ENCODE peak calls at places on chromosome 17, in six cellular contexts. G is AG04450, C is upper lobe of right lung, S is fibroblast of lung, I is RWPE1, E is lower lobe of right lung. W is an unnamed sample.

GRCh38 chr17:66964930-66965800 is 658 bp downstream of the CACNG4 start:
- DNase-seq in I (peak; percentile 73), E (no peak), C (no peak), S (no peak), G (no peak), W (no peak)

GRCh38 chr17:77034677-77035424 is 105.9 kb upstream of the SEC14L1 start:
- DNase-seq in S (no peak), E (no peak), G (no peak), I (no peak), C (no peak), W (no peak)

GRCh38 chr17:7512824-7513540 is 28.8 kb downstream of the POLR2A start:
- DNase-seq in C (no peak), I (no peak), E (no peak), S (no peak), G (no peak), W (no peak)

GRCh38 chr17:44829558-44830358 is at the start of gene GJC1:
- DNase-seq in S (peak; percentile 55), E (no peak), G (no peak), C (peak; percentile 69), I (peak; percentile 30), W (no peak)

GRCh38 chr17:60161598-60162330 is 12.0 kb downstream of the CA4 start:
- DNase-seq in I (no peak), C (peak; percentile 66), G (no peak), S (no peak), E (peak; percentile 62), W (no peak)

GRCh38 chr17:82929011-82929622 is 89.3 kb upstream of the ZNF750 start:
- DNase-seq in I (no peak), G (no peak), S (no peak), E (peak; percentile 37), C (peak; percentile 60), W (no peak)

GRCh38 chr17:9475259-9475658 is 100.4 kb downstream of the STX8 start:
- DNase-seq in I (no peak), S (peak; percentile 39), C (no peak), E (no peak), G (no peak), W (no peak)

GRCh38 chr17:45073414-45074070 is 12.4 kb downstream of the NMT1 start:
- DNase-seq in S (peak; percentile 76), G (peak; percentile 93), C (no peak), I (no peak), E (no peak), W (no peak)

GRCh38 chr17:29007456-29008455 is 1.9 kb upstream of the SEZ6 start:
- DNase-seq in I (peak; percentile 90), E (no peak), C (no peak), S (peak; percentile 48), G (no peak), W (no peak)

GRCh38 chr17:60685437-60685836 is 7.8 kb downstream of the BCAS3 start:
- DNase-seq in I (no peak), C (no peak), S (no peak), G (no peak), E (no peak), W (no peak)

GRCh38 chr17:27597188-27597580 is 33.8 kb upstream of the LGALS9 start:
- DNase-seq in I (no peak), E (no peak), S (no peak), G (no peak), C (no peak), W (no peak)

GRCh38 chr17:44424828-44425463 is 35.5 kb upstream of the ITGA2B start:
- DNase-seq in G (no peak), C (no peak), I (no peak), S (no peak), E (no peak), W (no peak)

DNA sequence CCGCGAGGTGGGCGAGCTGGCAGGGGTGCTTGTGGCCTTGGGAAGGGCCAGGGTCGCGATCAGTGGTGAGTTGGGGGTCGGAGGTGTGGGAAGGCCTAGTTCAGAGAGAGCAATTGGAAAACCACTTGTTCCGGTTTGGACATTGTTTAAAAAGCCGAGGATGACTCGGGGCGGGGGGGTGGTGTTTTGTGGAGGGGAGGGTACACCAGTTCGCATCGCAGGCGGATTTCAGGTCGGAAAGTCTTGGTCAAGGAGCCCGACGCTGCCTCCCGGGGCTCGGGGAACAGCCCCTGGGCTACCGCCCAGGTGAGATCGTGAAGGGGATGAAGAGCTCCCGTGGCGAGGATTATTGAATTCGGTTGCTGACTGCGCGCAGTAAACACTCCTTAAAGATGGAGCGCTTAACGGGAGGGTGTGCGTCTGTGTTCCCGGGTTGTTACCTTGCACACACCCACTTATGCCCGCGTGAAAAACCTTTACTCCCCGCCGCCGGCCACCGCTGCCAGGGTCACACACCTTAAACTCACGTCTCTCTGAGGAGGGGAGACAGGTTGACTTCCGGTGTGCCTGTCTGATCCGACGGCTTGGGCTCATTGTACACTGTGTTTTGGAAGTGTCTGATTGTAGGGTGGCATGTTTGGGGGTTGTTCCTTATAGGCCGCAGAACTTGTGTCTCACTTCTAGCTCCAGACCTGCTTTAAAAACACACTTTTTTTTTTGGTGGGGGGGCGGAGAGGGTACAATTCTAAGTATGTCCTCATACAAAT is 66.6 kb downstream of the KPNA2 start:
- DNase-seq in G (no peak), I (peak; percentile 12), S (no peak), C (no peak), E (no peak), W (peak; percentile 67)
- H3K27ac ChIP-seq in G (no peak overlapping the region), I (peak overlapping the region; percentile 78), S (peak overlapping the region; percentile 65), C (peak overlapping the region; percentile 85), E (peak overlapping the region; percentile 90), W (peak overlapping the region; percentile 90)

DNA sequence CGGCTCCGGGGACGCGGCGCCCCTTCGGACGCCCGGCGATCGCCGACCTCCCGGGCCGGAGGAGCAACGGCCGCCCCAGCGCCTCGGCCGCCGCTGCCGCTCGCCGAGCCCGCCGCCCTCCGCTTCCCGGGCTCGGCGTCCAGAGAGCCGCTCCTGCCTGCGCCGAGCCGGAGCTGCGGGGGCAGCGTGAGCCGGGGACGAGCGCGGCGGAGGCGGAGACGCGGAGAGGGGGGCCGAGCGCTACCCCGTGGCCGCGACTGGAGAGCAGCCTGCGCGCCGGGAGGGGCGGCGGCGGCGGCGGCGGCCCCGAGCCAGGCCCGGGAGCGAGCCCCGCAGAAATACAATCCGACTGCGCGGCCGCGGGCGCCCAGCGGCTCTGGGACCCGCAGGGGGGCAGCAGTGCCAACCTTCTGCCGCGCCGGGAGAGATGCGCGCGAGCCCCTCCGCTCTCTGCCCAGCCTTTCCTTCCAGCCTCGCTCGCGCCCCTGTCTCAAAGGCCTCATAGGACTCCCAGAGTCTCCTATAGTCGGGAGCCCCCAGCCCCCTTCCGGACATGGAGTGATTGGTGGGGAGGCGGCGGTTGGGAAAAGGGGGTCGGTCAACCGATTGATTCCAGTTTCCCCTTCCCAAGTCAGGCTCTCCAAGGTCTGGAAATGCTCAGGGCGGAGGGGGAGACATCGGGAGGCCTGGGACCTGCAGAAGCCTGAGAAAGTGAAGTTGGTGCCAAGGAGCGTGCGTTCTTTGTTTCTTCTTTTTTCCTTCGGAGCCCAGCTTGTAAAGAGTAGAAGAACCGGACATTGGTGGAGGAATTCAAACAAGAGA is 1.0 kb upstream of the SDK2 start:
- DNase-seq in C (peak; percentile 68), E (no peak), S (peak; percentile 59), G (no peak), I (peak; percentile 22), W (peak; percentile 53)
- TF ChIP-seq CTCF in C (peak; percentile 8), E (no peak), S (no peak), G (no peak), I (peak; percentile 58), W (peak; percentile 30)

GRCh38 chr17:41691031-41691777 is 2.5 kb downstream of the EIF1 start:
- DNase-seq in I (no peak), E (no peak), S (no peak), G (no peak), C (no peak), W (no peak)
- H3K27ac ChIP-seq in I (peak overlapping the region; percentile 66), E (no peak overlapping the region), S (peak overlapping the region; percentile 100), G (peak overlapping the region; percentile 62), C (peak overlapping the region; percentile 2), W (no peak overlapping the region)

GRCh38 chr17:48037036-48037881 is at the start of gene COPZ2:
- DNase-seq in E (peak; percentile 81), I (no peak), G (no peak), S (peak; percentile 48), C (peak; percentile 87), W (peak; percentile 82)
- TF ChIP-seq CTCF in E (peak; percentile 64), I (no peak), G (peak; percentile 57), S (peak; percentile 53), C (peak; percentile 66), W (peak; percentile 63)

GRCh38 chr17:41814195-41814594 is 1.4 kb downstream of the FKBP10 start:
- DNase-seq in G (no peak), S (peak; percentile 29), E (no peak), I (no peak), C (no peak), W (no peak)
- H3K27ac ChIP-seq in G (no peak overlapping the region), S (peak overlapping the region; percentile 77), E (no peak overlapping the region), I (peak overlapping the region; percentile 91), C (no peak overlapping the region), W (no peak overlapping the region)

GRCh38 chr17:63496663-63497400 is 20.0 kb downstream of the ACE start:
- DNase-seq in C (no peak), G (no peak), E (no peak), S (no peak), I (no peak), W (no peak)

GRCh38 chr17:63496177-63496576 is 19.3 kb downstream of the ACE start:
- DNase-seq in I (no peak), G (no peak), C (no peak), S (no peak), E (no peak), W (no peak)

GRCh38 chr17:63498621-63499195 is 21.8 kb downstream of the ACE start:
- DNase-seq in G (peak; percentile 87), C (no peak), S (peak; percentile 71), I (no peak), E (no peak), W (no peak)

GRCh38 chr17:63495471-63495870 is 18.6 kb downstream of the ACE start:
- DNase-seq in E (no peak), G (no peak), S (no peak), I (no peak), C (no peak), W (no peak)

GRCh38 chr17:63497708-63498483 is 21.0 kb downstream of the ACE start:
- DNase-seq in C (no peak), G (no peak), S (peak; percentile 4), I (no peak), E (no peak), W (no peak)
- TF ChIP-seq CTCF in C (peak; percentile 22), G (peak; percentile 30), S (peak; percentile 3), I (no peak), E (peak; percentile 28), W (no peak)

DNA sequence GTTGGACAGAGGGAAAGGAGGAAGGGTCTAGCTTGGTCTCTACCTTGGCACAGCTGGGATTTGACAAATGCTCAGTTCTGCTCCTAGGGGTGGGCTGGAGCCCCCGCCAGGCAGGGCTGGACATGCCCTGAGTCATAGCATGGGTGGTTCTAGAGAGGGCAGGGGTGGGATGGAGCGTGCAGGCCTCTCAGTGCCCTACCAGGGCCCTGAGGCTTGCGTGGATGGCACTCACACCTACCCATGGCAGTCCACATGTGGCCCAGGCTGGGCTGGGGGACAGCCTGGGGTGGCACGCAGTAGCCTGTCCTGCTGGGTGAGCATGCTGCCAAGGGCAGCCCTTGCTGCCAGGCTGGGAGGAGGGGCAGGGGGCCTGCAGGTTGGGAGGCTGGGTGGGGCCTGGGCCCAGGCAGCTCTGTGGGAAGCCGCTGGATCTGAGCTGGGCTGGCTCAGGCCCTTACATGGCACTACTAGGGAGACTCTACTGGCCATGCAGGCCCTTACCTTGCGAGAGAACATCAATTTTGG is 11.3 kb downstream of the DOC2B start:
- DNase-seq in G (no peak), I (no peak), S (no peak), C (no peak), E (no peak), W (no peak)
- H3K27ac ChIP-seq in G (no peak overlapping the region), I (no peak overlapping the region), S (no peak overlapping the region), C (no peak overlapping the region), E (no peak overlapping the region), W (no peak overlapping the region)